ENCODE peak calls at places on chromosomes 5 and 9, in four cellular contexts. Q, A, O and S are unnamed samples.

GRCh38 chr5:97044057-97044456 is 98.4 kb downstream of the LIX1 start:
- DNase-seq in O (no peak), A (no peak), Q (no peak), S (no peak)

GRCh38 chr9:69876981-69877380 is 56.4 kb downstream of the CFAP95 start:
- DNase-seq in Q (no peak), A (no peak), O (no peak), S (no peak)

GRCh38 chr9:124520206-124520596 is 13.0 kb upstream of the NR5A1 start:
- DNase-seq in O (no peak), Q (no peak), A (no peak), S (no peak)

GRCh38 chr9:38622083-38622674 is 1.8 kb upstream of the ANKRD18A start:
- DNase-seq in Q (peak), A (no peak), O (no peak), S (no peak)

GRCh38 chr5:88394531-88395185 is 126.0 kb upstream of the TMEM161B start:
- DNase-seq in A (no peak), O (no peak), Q (no peak), S (no peak)

GRCh38 chr5:74326571-74327338 is 313.8 kb downstream of the ENC1 start:
- DNase-seq in O (peak), Q (no peak), A (no peak), S (peak)

GRCh38 chr9:121288874-121289553 is 21.1 kb downstream of the GSN start:
- DNase-seq in Q (no peak), O (no peak), A (no peak), S (no peak)

GRCh38 chr5:159163027-159163699 is 46.2 kb downstream of the RNF145 start:
- DNase-seq in Q (no peak), A (no peak), O (no peak), S (no peak)

GRCh38 chr9:136995772-136996308 is 528 bp downstream of the CLIC3 start:
- DNase-seq in A (no peak), O (no peak), Q (no peak), S (no peak)

GRCh38 chr9:108483676-108484075 is 372.1 kb downstream of the ACTL7B start:
- DNase-seq in Q (no peak), A (no peak), O (no peak), S (no peak)

GRCh38 chr5:95712347-95712958 is 18.7 kb upstream of the RHOBTB3 start:
- DNase-seq in A (peak), Q (no peak), O (peak), S (no peak)

GRCh38 chr5:66186108-66186507 is 42.0 kb downstream of the SREK1 start:
- DNase-seq in A (no peak), O (no peak), Q (no peak), S (no peak)

GRCh38 chr5:163269624-163270023 is 167.8 kb upstream of the CCNG1 start:
- DNase-seq in Q (no peak), O (no peak), A (no peak), S (no peak)

GRCh38 chr5:142677212-142677611 is 8.7 kb downstream of the FGF1 start:
- DNase-seq in A (no peak), Q (no peak), O (no peak), S (no peak)

GRCh38 chr5:81971086-81971693 is 633 bp upstream of the ATG10 start:
- DNase-seq in A (no peak), O (no peak), Q (peak), S (peak)

GRCh38 chr5:81969912-81970311 is 1.9 kb upstream of the ATG10 start:
- DNase-seq in O (no peak), Q (no peak), A (no peak), S (no peak)

GRCh38 chr5:81969226-81969625 is 2.6 kb upstream of the ATG10 start:
- DNase-seq in O (no peak), A (no peak), Q (no peak), S (no peak)

GRCh38 chr5:81972496-81972791 is 621 bp downstream of the ATG10 start:
- DNase-seq in Q (no peak), O (no peak), A (no peak), S (no peak)

DNA sequence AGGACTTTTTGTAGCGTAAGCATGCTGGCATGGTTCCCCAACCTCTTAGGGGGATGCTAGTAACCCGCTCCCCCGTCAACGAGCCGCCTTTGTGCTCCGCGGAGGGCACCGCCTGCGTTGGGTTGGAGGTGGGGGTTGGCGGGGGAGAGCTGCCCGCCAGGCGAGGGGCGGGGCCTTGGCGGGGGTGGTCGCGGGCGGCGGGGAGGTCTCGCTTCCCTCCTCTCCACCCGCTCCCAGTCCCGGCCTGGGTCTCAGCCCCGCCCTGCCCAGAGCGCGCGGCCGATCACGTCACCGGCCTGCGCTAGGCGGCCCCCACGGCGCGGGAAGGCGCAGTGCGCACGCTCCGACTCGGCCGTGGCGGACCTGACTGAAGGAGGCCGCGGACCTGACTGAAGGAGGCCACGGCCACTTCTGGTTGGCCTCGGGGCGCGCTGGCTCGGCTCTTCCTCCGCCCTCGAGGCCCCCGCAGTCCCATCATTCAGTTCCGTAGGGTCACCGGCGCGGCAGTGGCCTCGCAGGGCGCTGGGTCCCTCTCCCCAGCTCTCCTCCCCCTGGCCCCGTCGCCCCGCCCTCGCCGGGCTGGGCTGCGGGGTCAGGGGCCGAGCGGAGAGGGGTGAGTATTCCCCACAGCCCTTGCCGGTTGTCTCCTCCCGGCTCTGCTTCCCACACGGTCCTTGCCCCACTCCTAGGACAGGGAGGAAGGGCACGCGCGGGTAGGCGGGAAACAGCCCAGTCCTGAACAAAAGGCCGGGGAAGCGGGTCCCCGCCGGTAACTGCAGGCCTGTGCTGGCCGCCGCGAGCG is at the start of gene ATG10:
- DNase-seq in O (peak), Q (peak), A (peak), S (peak)
- TF ChIP-seq CTCF in O (peak), Q (no peak), A (peak), S (no peak)

GRCh38 chr9:74795081-74795480 is 92.6 kb downstream of the TRPM6 start:
- DNase-seq in O (no peak), A (no peak), Q (no peak), S (no peak)
- TF ChIP-seq CTCF in O (no peak), A (no peak), Q (no peak), S (no peak)

GRCh38 chr9:133924453-133924852 is 67.7 kb downstream of the VAV2 start:
- DNase-seq in A (no peak), Q (no peak), O (no peak), S (no peak)
- TF ChIP-seq CTCF in A (no peak), Q (no peak), O (no peak), S (no peak)

GRCh38 chr5:124111886-124112285 is 599.9 kb downstream of the CSNK1G3 start:
- DNase-seq in A (no peak), Q (no peak), O (no peak), S (no peak)

DNA sequence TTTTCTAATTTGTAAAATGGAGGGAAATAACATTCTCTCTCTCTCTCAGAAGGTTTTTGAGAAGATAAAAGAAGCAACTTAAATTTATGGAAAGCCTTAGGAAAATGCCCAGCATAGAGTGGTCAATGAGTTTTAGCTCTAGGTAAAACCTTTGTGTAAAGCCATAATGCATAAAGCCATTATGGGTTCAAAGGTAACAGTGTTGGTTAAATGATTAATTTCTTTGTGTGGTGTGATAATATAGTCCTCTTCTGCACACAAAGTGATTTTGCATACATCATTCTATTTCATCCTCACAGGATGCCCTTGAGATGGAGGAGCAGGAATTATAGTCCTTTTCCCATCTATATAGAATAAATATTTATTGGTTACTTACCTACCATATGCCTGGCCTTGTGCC is 602.9 kb downstream of the CSNK1G3 start:
- DNase-seq in O (no peak), Q (no peak), A (no peak), S (no peak)
- TF ChIP-seq CTCF in O (no peak), Q (no peak), A (no peak), S (no peak)

GRCh38 chr5:64637837-64638443 is 52.4 kb upstream of the SHISAL2B start:
- DNase-seq in O (no peak), A (no peak), Q (no peak), S (no peak)
- TF ChIP-seq CTCF in O (peak), A (peak), Q (no peak), S (no peak)